ENCODE peak calls at places on chromosomes 11 and 22, in eight cellular contexts. One of them, this sample, is unnamed.

GRCh38 chr11:121212696-121213567 is 79.6 kb upstream of the SC5D start:
- DNase-seq in IMR-90: no peak
- DNase-seq in hepatocyte: no peak
- DNase-seq in psoas muscle: no peak
- DNase-seq in left lung: no peak
- DNase-seq in spleen: no peak
- DNase-seq in astrocyte: no peak
- DNase-seq in stomach: no peak
- DNase-seq in this sample: no peak

GRCh38 chr11:128891912-128892398 is 799 bp downstream of the KCNJ5 start:
- DNase-seq in stomach: peak; percentile 65
- DNase-seq in psoas muscle: no peak
- DNase-seq in left lung: peak; percentile 29
- DNase-seq in IMR-90: no peak
- DNase-seq in spleen: no peak
- DNase-seq in astrocyte: no peak
- DNase-seq in hepatocyte: no peak
- DNase-seq in this sample: no peak

GRCh38 chr11:60783911-60784310 is 1.2 kb upstream of the MS4A10 start:
- DNase-seq in stomach: no peak
- DNase-seq in IMR-90: no peak
- DNase-seq in psoas muscle: no peak
- DNase-seq in spleen: peak; percentile 42
- DNase-seq in left lung: no peak
- DNase-seq in hepatocyte: no peak
- DNase-seq in astrocyte: no peak
- DNase-seq in this sample: no peak

GRCh38 chr11:120399312-120399711 is 63.1 kb downstream of the ARHGEF12 start:
- DNase-seq in IMR-90: no peak
- DNase-seq in left lung: no peak
- DNase-seq in hepatocyte: no peak
- DNase-seq in stomach: no peak
- DNase-seq in psoas muscle: no peak
- DNase-seq in spleen: no peak
- DNase-seq in astrocyte: peak; percentile 67
- DNase-seq in this sample: no peak

GRCh38 chr11:74710291-74710938 is 20.8 kb downstream of the CHRDL2 start:
- DNase-seq in hepatocyte: peak; percentile 46
- DNase-seq in IMR-90: peak; percentile 46
- DNase-seq in spleen: no peak
- DNase-seq in left lung: no peak
- DNase-seq in psoas muscle: no peak
- DNase-seq in astrocyte: peak; percentile 36
- DNase-seq in stomach: no peak
- DNase-seq in this sample: peak; percentile 24

GRCh38 chr22:37898441-37899181 is 7.5 kb upstream of the MICALL1 start:
- DNase-seq in spleen: no peak
- DNase-seq in astrocyte: no peak
- DNase-seq in left lung: peak; percentile 59
- DNase-seq in psoas muscle: no peak
- DNase-seq in hepatocyte: no peak
- DNase-seq in stomach: peak; percentile 60
- DNase-seq in IMR-90: no peak
- DNase-seq in this sample: no peak

GRCh38 chr11:17748761-17749721 is 14.5 kb downstream of the KCNC1 start:
- DNase-seq in left lung: peak; percentile 25
- DNase-seq in hepatocyte: no peak
- DNase-seq in stomach: no peak
- DNase-seq in astrocyte: no peak
- DNase-seq in IMR-90: no peak
- DNase-seq in spleen: peak; percentile 66
- DNase-seq in psoas muscle: peak; percentile 50
- DNase-seq in this sample: no peak

GRCh38 chr11:134034496-134035381 is 34.1 kb upstream of the JAM3 start:
- DNase-seq in spleen: peak; percentile 74
- DNase-seq in astrocyte: no peak
- DNase-seq in stomach: peak; percentile 84
- DNase-seq in hepatocyte: no peak
- DNase-seq in psoas muscle: no peak
- DNase-seq in left lung: no peak
- DNase-seq in IMR-90: no peak
- DNase-seq in this sample: no peak

GRCh38 chr11:133082851-133083488 is 449.3 kb downstream of the OPCML start:
- DNase-seq in left lung: peak; percentile 43
- DNase-seq in astrocyte: peak; percentile 25
- DNase-seq in IMR-90: peak; percentile 17
- DNase-seq in spleen: peak; percentile 87
- DNase-seq in psoas muscle: peak; percentile 74
- DNase-seq in stomach: peak; percentile 77
- DNase-seq in hepatocyte: peak; percentile 88
- DNase-seq in this sample: peak; percentile 74

GRCh38 chr11:9052316-9052715 is 39.1 kb downstream of the SCUBE2 start:
- DNase-seq in left lung: no peak
- DNase-seq in hepatocyte: no peak
- DNase-seq in spleen: no peak
- DNase-seq in stomach: no peak
- DNase-seq in IMR-90: no peak
- DNase-seq in psoas muscle: no peak
- DNase-seq in astrocyte: no peak
- DNase-seq in this sample: no peak

GRCh38 chr11:100930185-100930778 is 199.3 kb downstream of the PGR start:
- DNase-seq in stomach: no peak
- DNase-seq in astrocyte: peak; percentile 52
- DNase-seq in IMR-90: peak; percentile 81
- DNase-seq in hepatocyte: peak; percentile 76
- DNase-seq in spleen: no peak
- DNase-seq in psoas muscle: no peak
- DNase-seq in left lung: no peak
- DNase-seq in this sample: peak; percentile 82

GRCh38 chr11:126683766-126684728 is 316.5 kb downstream of the KIRREL3 start:
- DNase-seq in spleen: no peak
- DNase-seq in stomach: no peak
- DNase-seq in psoas muscle: no peak
- DNase-seq in left lung: no peak
- DNase-seq in astrocyte: no peak
- DNase-seq in IMR-90: no peak
- DNase-seq in hepatocyte: no peak
- DNase-seq in this sample: no peak

GRCh38 chr11:113308601-113309000 is 5.8 kb upstream of the TTC12 start:
- DNase-seq in left lung: no peak
- DNase-seq in hepatocyte: no peak
- DNase-seq in psoas muscle: no peak
- DNase-seq in IMR-90: no peak
- DNase-seq in stomach: no peak
- DNase-seq in spleen: no peak
- DNase-seq in astrocyte: no peak
- DNase-seq in this sample: no peak

GRCh38 chr11:65169164-65169641 is 830 bp upstream of the SPDYC start:
- DNase-seq in left lung: no peak
- DNase-seq in stomach: no peak
- DNase-seq in psoas muscle: no peak
- DNase-seq in spleen: peak; percentile 31
- DNase-seq in IMR-90: peak; percentile 55
- DNase-seq in hepatocyte: no peak
- DNase-seq in astrocyte: peak; percentile 22
- DNase-seq in this sample: no peak

GRCh38 chr11:120375076-120375475 is 38.9 kb downstream of the ARHGEF12 start:
- DNase-seq in hepatocyte: no peak
- DNase-seq in spleen: no peak
- DNase-seq in psoas muscle: no peak
- DNase-seq in IMR-90: peak; percentile 59
- DNase-seq in astrocyte: no peak
- DNase-seq in left lung: no peak
- DNase-seq in stomach: no peak
- DNase-seq in this sample: no peak

GRCh38 chr11:40716344-40717178 is 742.9 kb downstream of the LRRC4C start:
- DNase-seq in hepatocyte: no peak
- DNase-seq in spleen: no peak
- DNase-seq in stomach: no peak
- DNase-seq in left lung: no peak
- DNase-seq in astrocyte: no peak
- DNase-seq in psoas muscle: no peak
- DNase-seq in IMR-90: no peak
- DNase-seq in this sample: no peak

GRCh38 chr22:37552560-37553163 is 7.6 kb upstream of the CDC42EP1 start:
- DNase-seq in stomach: no peak
- DNase-seq in psoas muscle: peak; percentile 66
- DNase-seq in hepatocyte: peak; percentile 79
- DNase-seq in spleen: no peak
- DNase-seq in left lung: no peak
- DNase-seq in IMR-90: peak; percentile 55
- DNase-seq in astrocyte: peak; percentile 31
- DNase-seq in this sample: no peak

GRCh38 chr11:46914363-46914762 is 4.0 kb downstream of the LRP4 start:
- DNase-seq in astrocyte: no peak
- DNase-seq in IMR-90: peak; percentile 75
- DNase-seq in spleen: no peak
- DNase-seq in left lung: no peak
- DNase-seq in psoas muscle: peak; percentile 83
- DNase-seq in stomach: no peak
- DNase-seq in hepatocyte: no peak
- DNase-seq in this sample: no peak

GRCh38 chr11:92129811-92130210 is 94.8 kb upstream of the FAT3 start:
- DNase-seq in IMR-90: no peak
- DNase-seq in astrocyte: no peak
- DNase-seq in stomach: no peak
- DNase-seq in left lung: no peak
- DNase-seq in spleen: no peak
- DNase-seq in hepatocyte: no peak
- DNase-seq in psoas muscle: no peak
- DNase-seq in this sample: no peak

GRCh38 chr11:100340416-100341323 is 346.4 kb upstream of the ARHGAP42 start:
- DNase-seq in hepatocyte: no peak
- DNase-seq in left lung: no peak
- DNase-seq in stomach: no peak
- DNase-seq in spleen: no peak
- DNase-seq in psoas muscle: no peak
- DNase-seq in IMR-90: no peak
- DNase-seq in astrocyte: no peak
- DNase-seq in this sample: peak; percentile 54

GRCh38 chr11:120062561-120062930 is 75.4 kb downstream of the TRIM29 start:
- DNase-seq in astrocyte: no peak
- DNase-seq in stomach: no peak
- DNase-seq in left lung: no peak
- DNase-seq in psoas muscle: no peak
- DNase-seq in spleen: no peak
- DNase-seq in hepatocyte: no peak
- DNase-seq in IMR-90: no peak
- DNase-seq in this sample: no peak

GRCh38 chr22:23752750-23753149 is 1.5 kb downstream of the VPREB3 start:
- DNase-seq in psoas muscle: no peak
- DNase-seq in IMR-90: no peak
- DNase-seq in spleen: peak; percentile 80
- DNase-seq in stomach: no peak
- DNase-seq in astrocyte: no peak
- DNase-seq in left lung: no peak
- DNase-seq in hepatocyte: no peak
- DNase-seq in this sample: no peak

GRCh38 chr22:38973289-38974169 is 8.6 kb upstream of the APOBEC3B start:
- DNase-seq in IMR-90: peak; percentile 17
- DNase-seq in left lung: no peak
- DNase-seq in hepatocyte: peak; percentile 65
- DNase-seq in astrocyte: peak; percentile 6
- DNase-seq in spleen: peak; percentile 74
- DNase-seq in stomach: peak; percentile 64
- DNase-seq in psoas muscle: peak; percentile 46
- DNase-seq in this sample: peak; percentile 66

GRCh38 chr22:35918466-35918865 is 110.2 kb downstream of the RBFOX2 start:
- DNase-seq in stomach: no peak
- DNase-seq in astrocyte: no peak
- DNase-seq in left lung: no peak
- DNase-seq in hepatocyte: no peak
- DNase-seq in IMR-90: no peak
- DNase-seq in spleen: no peak
- DNase-seq in psoas muscle: no peak
- DNase-seq in this sample: peak; percentile 38

GRCh38 chr11:20467458-20468185 is 80.1 kb downstream of the PRMT3 start:
- DNase-seq in psoas muscle: no peak
- DNase-seq in left lung: no peak
- DNase-seq in astrocyte: no peak
- DNase-seq in hepatocyte: no peak
- DNase-seq in spleen: no peak
- DNase-seq in IMR-90: peak; percentile 23
- DNase-seq in stomach: no peak
- DNase-seq in this sample: no peak

GRCh38 chr11:14537134-14537599 is 17.0 kb upstream of the PSMA1 start:
- DNase-seq in hepatocyte: peak; percentile 63
- DNase-seq in stomach: no peak
- DNase-seq in psoas muscle: no peak
- DNase-seq in astrocyte: no peak
- DNase-seq in spleen: no peak
- DNase-seq in IMR-90: peak; percentile 15
- DNase-seq in left lung: no peak
- DNase-seq in this sample: peak; percentile 43
- H3K27ac ChIP-seq in hepatocyte: no peak overlapping the region
- H3K27ac ChIP-seq in stomach: no peak overlapping the region
- H3K27ac ChIP-seq in psoas muscle: no peak overlapping the region
- H3K27ac ChIP-seq in astrocyte: no peak overlapping the region
- H3K27ac ChIP-seq in spleen: peak overlapping the region; percentile 72
- H3K27ac ChIP-seq in IMR-90: no peak overlapping the region
- H3K27ac ChIP-seq in left lung: no peak overlapping the region
- H3K27ac ChIP-seq in this sample: no peak overlapping the region

DNA sequence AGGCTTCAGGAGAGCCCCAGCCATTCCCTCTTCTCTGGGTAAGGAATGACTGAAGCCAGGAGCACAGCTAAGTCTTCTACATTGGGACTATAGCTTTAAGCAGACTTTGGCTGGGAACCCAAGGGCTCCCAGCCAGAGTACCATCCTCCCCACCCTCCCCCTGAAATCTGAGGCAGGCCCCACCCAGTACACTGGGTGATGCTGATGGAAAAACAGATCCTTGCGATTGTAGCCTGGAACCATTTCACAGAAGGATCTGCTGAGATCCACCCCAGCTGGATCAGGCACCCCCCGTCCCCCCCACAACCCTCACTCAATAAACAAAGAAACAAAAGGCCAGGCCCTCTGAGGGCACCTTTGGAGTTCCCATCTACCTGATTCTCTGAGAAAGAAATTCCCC is 39.8 kb downstream of the IL18BP start:
- DNase-seq in IMR-90: peak; percentile 72
- DNase-seq in stomach: peak; percentile 55
- DNase-seq in left lung: peak; percentile 53
- DNase-seq in spleen: no peak
- DNase-seq in psoas muscle: peak; percentile 83
- DNase-seq in hepatocyte: peak; percentile 59
- DNase-seq in astrocyte: peak; percentile 58
- DNase-seq in this sample: peak; percentile 64
- H3K4me1 ChIP-seq in IMR-90: peaks cover 10% of the 10 kb centered on the region
- H3K4me1 ChIP-seq in stomach: peaks cover 92% of the 10 kb centered on the region
- H3K4me1 ChIP-seq in left lung: peaks cover 60% of the 10 kb centered on the region
- H3K4me1 ChIP-seq in spleen: peaks cover 80% of the 10 kb centered on the region
- H3K4me1 ChIP-seq in psoas muscle: peaks cover 53% of the 10 kb centered on the region
- H3K4me1 ChIP-seq in hepatocyte: peaks cover 31% of the 10 kb centered on the region
- H3K4me1 ChIP-seq in astrocyte: peaks cover 44% of the 10 kb centered on the region
- H3K4me1 ChIP-seq in this sample: peaks cover 48% of the 10 kb centered on the region

GRCh38 chr11:30855383-30856006 is 269.3 kb upstream of the MPPED2 start:
- DNase-seq in left lung: no peak
- DNase-seq in IMR-90: peak; percentile 29
- DNase-seq in psoas muscle: no peak
- DNase-seq in astrocyte: no peak
- DNase-seq in stomach: no peak
- DNase-seq in hepatocyte: peak; percentile 37
- DNase-seq in spleen: no peak
- DNase-seq in this sample: peak; percentile 77
- TF ChIP-seq CTCF in left lung: no peak
- TF ChIP-seq CTCF in IMR-90: peak; percentile 48
- TF ChIP-seq CTCF in psoas muscle: peak; percentile 67
- TF ChIP-seq CTCF in astrocyte: peak; percentile 25
- TF ChIP-seq CTCF in stomach: peak; percentile 22
- TF ChIP-seq CTCF in hepatocyte: peak; percentile 76
- TF ChIP-seq CTCF in spleen: peak; percentile 32
- TF ChIP-seq CTCF in this sample: peak; percentile 88

GRCh38 chr22:41596776-41597634 is 7.4 kb upstream of the PMM1 start:
- DNase-seq in hepatocyte: peak; percentile 69
- DNase-seq in stomach: peak; percentile 82
- DNase-seq in spleen: peak; percentile 79
- DNase-seq in left lung: peak; percentile 64
- DNase-seq in psoas muscle: peak; percentile 66
- DNase-seq in astrocyte: no peak
- DNase-seq in IMR-90: peak; percentile 37
- DNase-seq in this sample: peak; percentile 49
- H3K27ac ChIP-seq in hepatocyte: no peak overlapping the region
- H3K27ac ChIP-seq in stomach: peak overlapping the region; percentile 47
- H3K27ac ChIP-seq in spleen: no peak overlapping the region
- H3K27ac ChIP-seq in left lung: no peak overlapping the region
- H3K27ac ChIP-seq in psoas muscle: no peak overlapping the region
- H3K27ac ChIP-seq in astrocyte: no peak overlapping the region
- H3K27ac ChIP-seq in IMR-90: no peak overlapping the region
- H3K27ac ChIP-seq in this sample: peak overlapping the region; percentile 29

This sample was measured in A673.